ENCODE peak calls at places on chromosomes 6 and 20, in nine cellular contexts. B is neuronal stem cell; I is activated naive CD4-positive, alpha-beta T cell; T is GM12878; X is activated gamma-delta T cell treated with anti-CD3 and anti-CD28 coated beads, Interleukin-2, amount 50 U/mL, for 16 hours; R is G401; V is stimulated activated naive CD4-positive, alpha-beta T cell treated with Interleukin-2 at 50 U/mL for 16 hours; N is stimulated activated CD8-positive, alpha-beta memory T cell treated with anti-CD3 and anti-CD28 coated beads, Interleukin-7, amount 100 ng/mL, for 4 hours; W is naive B cell. C is an unnamed sample.
A peak's percentile ranks its signal among the peaks of the same experiment; 100 is the strongest.

GRCh38 chr20:669573-669972 is 6.0 kb downstream of the SCRT2 start:
- DNase-seq in B (no peak), R (peak; percentile 18), W (no peak), T (no peak), V (no peak), I (no peak), N (no peak), X (no peak), C (no peak)

GRCh38 chr6:126947070-126947469 is 171.4 kb upstream of the RSPO3 start:
- DNase-seq in V (no peak), X (no peak), W (no peak), R (no peak), T (no peak), I (no peak), B (no peak), N (no peak), C (no peak)

GRCh38 chr6:7247828-7248227 is 65.2 kb downstream of the SSR1 start:
- DNase-seq in B (no peak), I (no peak), N (no peak), X (no peak), R (no peak), W (no peak), T (no peak), V (no peak), C (no peak)

GRCh38 chr20:32580970-32581838 is 3.9 kb downstream of the NOL4L start:
- DNase-seq in B (no peak), W (no peak), N (no peak), T (no peak), I (no peak), X (no peak), R (no peak), V (no peak), C (no peak)

GRCh38 chr20:37387519-37388269 is 41.8 kb downstream of the SRC start:
- DNase-seq in V (no peak), T (no peak), I (no peak), N (no peak), B (no peak), X (no peak), R (no peak), W (no peak), C (no peak)

GRCh38 chr6:122853259-122853995 is 64.4 kb downstream of the SMPDL3A start:
- DNase-seq in W (no peak), B (no peak), R (no peak), N (no peak), I (no peak), V (no peak), X (no peak), T (peak; percentile 40), C (no peak)

GRCh38 chr6:157272866-157273755 is 50.2 kb downstream of the TMEM242 start:
- DNase-seq in R (no peak), B (no peak), V (peak; percentile 3), I (no peak), W (peak; percentile 34), N (no peak), T (no peak), X (peak; percentile 14), C (peak; percentile 92)

GRCh38 chr20:23258747-23259121 is 91.9 kb upstream of the NXT1 start:
- DNase-seq in W (no peak), I (no peak), T (no peak), B (no peak), N (no peak), X (no peak), V (no peak), R (no peak), C (no peak)

GRCh38 chr20:34250005-34250404 is 8.8 kb downstream of the ASIP start:
- DNase-seq in X (no peak), T (no peak), I (no peak), B (no peak), R (no peak), V (no peak), W (no peak), N (no peak), C (no peak)

GRCh38 chr6:36980129-36980528 is 5.9 kb downstream of the MTCH1 start:
- DNase-seq in N (no peak), X (no peak), I (no peak), B (no peak), W (no peak), V (no peak), T (no peak), R (no peak), C (no peak)

GRCh38 chr20:2402271-2402980 is 21.7 kb downstream of the TGM6 start:
- DNase-seq in N (no peak), I (no peak), B (no peak), V (no peak), R (peak; percentile 1), T (no peak), X (no peak), W (no peak), C (peak; percentile 59)

GRCh38 chr6:1438471-1438881 is 49.1 kb downstream of the FOXF2 start:
- DNase-seq in V (no peak), I (no peak), T (no peak), W (no peak), X (no peak), R (no peak), N (no peak), B (no peak), C (no peak)

GRCh38 chr20:4966826-4967751 is 34.2 kb downstream of the SLC23A2 start:
- DNase-seq in I (no peak), B (no peak), W (no peak), N (no peak), R (peak; percentile 37), X (no peak), V (no peak), T (no peak), C (no peak)

GRCh38 chr6:49370518-49370917 is 92.5 kb downstream of the MMUT start:
- DNase-seq in T (no peak), R (no peak), W (no peak), N (no peak), I (no peak), X (no peak), V (no peak), B (no peak), C (no peak)

GRCh38 chr6:93036835-93037234 is 382.5 kb downstream of the EPHA7 start:
- DNase-seq in T (no peak), N (no peak), V (no peak), R (no peak), B (no peak), X (no peak), I (no peak), W (no peak), C (peak; percentile 51)

GRCh38 chr6:166435574-166435973 is 52.8 kb upstream of the MPC1 start:
- DNase-seq in X (no peak), R (no peak), B (no peak), T (no peak), W (no peak), N (peak; percentile 38), I (no peak), V (peak; percentile 8), C (no peak)

GRCh38 chr6:6942826-6943225 is 164.9 kb upstream of the RREB1 start:
- DNase-seq in R (no peak), W (no peak), I (no peak), T (peak; percentile 11), N (no peak), V (no peak), X (peak; percentile 2), B (no peak), C (no peak)

GRCh38 chr6:75735491-75736186 is 13.4 kb upstream of the MYO6 start:
- DNase-seq in R (no peak), B (no peak), W (no peak), T (peak; percentile 33), I (no peak), N (no peak), X (no peak), V (no peak), C (no peak)

GRCh38 chr20:2746636-2747265 is 53.7 kb downstream of the CPXM1 start:
- DNase-seq in X (no peak), V (no peak), W (no peak), I (no peak), B (no peak), T (no peak), N (no peak), R (no peak), C (peak; percentile 91)

GRCh38 chr20:1389703-1390385 is 3.0 kb downstream of the FKBP1A start:
- DNase-seq in I (no peak), V (no peak), N (no peak), R (no peak), T (no peak), X (no peak), B (no peak), W (no peak), C (peak; percentile 39)

GRCh38 chr20:40945754-40946451 is 82.7 kb upstream of the TOP1 start:
- DNase-seq in R (peak; percentile 33), T (no peak), V (no peak), I (no peak), B (peak; percentile 65), X (no peak), N (no peak), W (no peak), C (peak; percentile 81)